ENCODE peak calls at places on chromosomes 6 and 20, in eight cellular contexts. S is transverse colon, B is HCT116, G is spleen, W is stomach, H is upper lobe of left lung, X is HL-60, C is suprapubic skin. N is an unnamed sample.

GRCh38 chr20:53691811-53692192 is 98.2 kb upstream of the ZNF217 start:
- DNase-seq in S (no peak), B (no peak), G (no peak), W (no peak), H (no peak), X (no peak), C (no peak), N (no peak)

GRCh38 chr6:134436950-134437349 is 119.0 kb upstream of the SGK1 start:
- DNase-seq in S (no peak), B (no peak), G (no peak), W (no peak), H (no peak), X (no peak), C (no peak), N (no peak)

GRCh38 chr20:49037962-49038387 is 8.1 kb upstream of the CSE1L start:
- DNase-seq in S (no peak), B (no peak), G (no peak), W (no peak), H (no peak), X (peak), C (no peak), N (no peak)

GRCh38 chr6:165244524-165245247 is 64.7 kb downstream of the C6orf118 start:
- DNase-seq in S (no peak), B (no peak), G (no peak), W (no peak), H (no peak), X (no peak), C (no peak), N (no peak)

GRCh38 chr20:57618091-57618765 is 2.0 kb downstream of the ZBP1 start:
- DNase-seq in S (peak), B (peak), G (peak), W (no peak), H (no peak), X (peak), C (no peak), N (no peak)

GRCh38 chr6:54315692-54316091 is 7.5 kb downstream of the TINAG start:
- DNase-seq in S (no peak), B (no peak), G (no peak), W (no peak), H (no peak), X (no peak), C (no peak), N (no peak)

GRCh38 chr20:39967806-39968205 is 721.2 kb downstream of the MAFB start:
- DNase-seq in S (no peak), B (no peak), G (no peak), W (no peak), H (no peak), X (no peak), C (no peak), N (no peak)

GRCh38 chr20:36728986-36729385 is 16.9 kb downstream of the NDRG3 start:
- DNase-seq in S (no peak), B (no peak), G (no peak), W (no peak), H (no peak), X (no peak), C (no peak), N (no peak)

GRCh38 chr20:22789661-22790060 is 205.3 kb upstream of the FOXA2 start:
- DNase-seq in S (no peak), B (no peak), G (no peak), W (no peak), H (no peak), X (no peak), C (no peak), N (no peak)

GRCh38 chr20:37498066-37498702 is 22.9 kb upstream of the NNAT start:
- DNase-seq in S (no peak), B (no peak), G (no peak), W (no peak), H (no peak), X (no peak), C (no peak), N (no peak)

GRCh38 chr20:43434565-43434964 is 23.1 kb upstream of the SRSF6 start:
- DNase-seq in S (no peak), B (no peak), G (peak), W (no peak), H (no peak), X (no peak), C (no peak), N (no peak)

GRCh38 chr6:78598966-78599365 is 268.4 kb upstream of the IRAK1BP1 start:
- DNase-seq in S (no peak), B (peak), G (no peak), W (no peak), H (no peak), X (no peak), C (no peak), N (no peak)

GRCh38 chr20:58783515-58783914 is 67.2 kb downstream of the GNAS-AS1 start:
- DNase-seq in S (no peak), B (no peak), G (peak), W (no peak), H (no peak), X (no peak), C (no peak), N (no peak)

GRCh38 chr6:48087448-48087847 is 23.5 kb downstream of the PTCHD4 start:
- DNase-seq in S (no peak), B (peak), G (no peak), W (no peak), H (no peak), X (no peak), C (no peak), N (no peak)

GRCh38 chr20:4684837-4685413 is 36.8 kb upstream of the PRND start:
- DNase-seq in S (no peak), B (peak), G (no peak), W (no peak), H (no peak), X (no peak), C (no peak), N (peak)

GRCh38 chr6:166512567-166512966 is 73.9 kb downstream of the RAMACL start:
- DNase-seq in S (peak), B (peak), G (peak), W (no peak), H (no peak), X (no peak), C (no peak), N (no peak)

GRCh38 chr6:134802426-134803058 is 147.4 kb downstream of the ALDH8A1 start:
- DNase-seq in S (no peak), B (no peak), G (no peak), W (no peak), H (no peak), X (no peak), C (no peak), N (no peak)

GRCh38 chr20:35791823-35792222 is 20.0 kb downstream of the PHF20 start:
- DNase-seq in S (no peak), B (no peak), G (peak), W (no peak), H (no peak), X (peak), C (no peak), N (no peak)

GRCh38 chr6:128641701-128642100 is 121.3 kb upstream of the PTPRK start:
- DNase-seq in S (no peak), B (no peak), G (no peak), W (no peak), H (no peak), X (no peak), C (no peak), N (no peak)

GRCh38 chr6:151254451-151255081 is 14.8 kb downstream of the AKAP12 start:
- DNase-seq in S (no peak), B (no peak), G (no peak), W (no peak), H (no peak), X (no peak), C (no peak), N (no peak)

GRCh38 chr6:156658186-156658585 is 119.0 kb upstream of the ARID1B start:
- DNase-seq in S (no peak), B (no peak), G (no peak), W (no peak), H (no peak), X (no peak), C (no peak), N (peak)

GRCh38 chr6:41059569-41059968 is 6.6 kb downstream of the APOBEC2 start:
- DNase-seq in S (no peak), B (no peak), G (no peak), W (no peak), H (no peak), X (no peak), C (no peak), N (peak)

GRCh38 chr6:30727920-30728605 is 7.9 kb downstream of the TUBB start:
- DNase-seq in S (no peak), B (no peak), G (peak), W (no peak), H (no peak), X (no peak), C (no peak), N (no peak)
- H3K27ac ChIP-seq in S (peak), B (peak), G (no peak), W (peak), H (no peak), X (no peak), C (peak), N (peak)

DNA sequence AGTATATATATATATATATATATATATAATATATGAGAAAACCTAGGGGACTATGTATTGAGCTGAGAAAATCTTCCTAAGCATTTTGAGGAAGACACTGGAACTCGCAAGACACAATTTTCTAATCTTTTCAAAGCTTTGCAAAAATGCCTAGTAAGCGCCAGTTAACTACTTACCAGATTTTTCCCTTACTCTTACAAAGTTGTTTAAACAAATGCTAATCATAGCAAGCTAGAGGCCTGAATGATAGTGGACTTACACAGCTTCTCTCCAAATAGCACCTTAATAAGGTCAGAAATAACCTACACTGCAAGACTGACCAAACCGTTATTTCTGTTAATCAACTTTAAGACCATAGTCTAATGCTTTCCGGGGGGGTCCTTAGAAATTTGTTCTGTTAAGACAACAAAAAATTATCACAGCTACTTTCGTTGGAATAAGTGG is 56.1 kb upstream of the HFE start:
- DNase-seq in S (no peak), B (no peak), G (no peak), W (no peak), H (no peak), X (no peak), C (no peak), N (no peak)
- TF ChIP-seq POLR2AphosphoS5 in S (no peak), B (no peak), G (no peak), W (no peak), H (no peak), X (no peak), C (no peak), N (no peak)

GRCh38 chr6:64889144-64889543 is 817.9 kb downstream of the EYS start:
- DNase-seq in S (no peak), B (no peak), G (no peak), W (no peak), H (no peak), X (no peak), C (no peak), N (no peak)
- TF ChIP-seq CTCF in S (no peak), B (no peak), G (no peak), W (no peak), H (no peak), X (no peak), C (no peak), N (no peak)

DNA sequence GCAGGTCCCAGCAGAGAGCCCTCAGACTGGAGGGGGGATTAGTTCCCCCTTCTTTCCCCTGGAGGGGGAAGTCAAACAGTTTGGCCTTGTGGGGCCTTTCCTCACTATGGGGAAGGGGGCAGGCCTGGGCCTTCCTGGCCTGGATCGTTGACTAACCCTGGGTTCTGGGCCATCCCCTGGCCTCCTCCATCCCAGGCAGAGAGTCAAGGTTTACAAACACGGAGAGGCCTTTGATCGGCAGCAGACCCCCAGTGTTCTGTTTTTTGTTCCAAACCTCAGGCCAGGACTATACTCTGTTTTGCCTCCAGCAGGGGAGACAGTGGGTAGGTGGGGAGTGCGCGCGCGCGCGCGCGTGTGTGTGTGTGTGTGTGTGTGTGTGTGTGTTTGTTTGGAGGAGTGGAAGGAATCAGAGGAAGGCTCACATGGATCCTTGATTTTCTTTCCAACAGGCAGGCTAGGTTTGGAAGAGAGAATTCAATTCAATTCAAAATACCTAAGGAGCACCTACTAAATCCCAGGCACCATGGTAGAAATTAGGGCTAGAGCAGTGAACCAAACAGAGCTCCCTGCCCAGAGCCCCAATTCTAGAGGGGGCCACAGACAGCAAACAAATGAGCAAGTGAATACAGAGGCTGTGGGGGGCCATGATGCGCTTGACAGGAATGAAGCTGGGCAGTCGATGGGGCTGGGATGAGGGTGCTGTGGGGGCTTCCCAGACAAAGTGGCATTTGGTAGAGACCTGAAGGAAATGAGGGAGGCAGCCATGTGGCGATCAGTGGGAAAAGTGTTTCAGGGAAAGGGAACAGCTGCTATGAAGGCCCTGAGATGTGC is 14.8 kb downstream of the TP53RK start:
- DNase-seq in S (no peak), B (no peak), G (no peak), W (no peak), H (peak), X (no peak), C (no peak), N (no peak)
- H3K27ac ChIP-seq in S (no peak), B (no peak), G (no peak), W (no peak), H (no peak), X (no peak), C (no peak), N (no peak)

DNA sequence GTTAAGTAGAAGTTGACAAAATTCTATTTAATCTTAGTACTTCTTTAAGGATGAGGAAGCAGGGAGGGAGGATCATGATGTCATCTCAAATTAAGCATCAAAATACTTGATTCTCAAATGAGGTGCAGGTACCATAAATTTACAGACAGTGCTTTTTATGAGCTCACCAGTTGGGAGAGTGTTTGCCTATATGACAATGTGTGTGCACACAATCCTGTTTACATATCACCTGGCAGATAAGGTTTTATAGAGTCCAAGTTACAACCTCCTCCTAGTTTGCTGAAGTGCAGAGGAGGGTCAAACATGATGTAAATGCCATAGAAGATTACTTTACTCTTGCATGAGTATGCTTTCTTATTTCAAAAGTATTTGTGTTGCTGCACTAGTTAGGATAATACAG is 6.4 kb downstream of the ATXN1 start:
- DNase-seq in S (no peak), B (no peak), G (no peak), W (no peak), H (no peak), X (no peak), C (no peak), N (no peak)
- TF ChIP-seq POLR2AphosphoS5 in S (no peak), B (no peak), G (no peak), W (no peak), H (no peak), X (no peak), C (no peak), N (no peak)

GRCh38 chr6:116680880-116681672 is at the start of gene KPNA5:
- DNase-seq in S (peak), B (peak), G (peak), W (peak), H (peak), X (peak), C (peak), N (peak)

GRCh38 chr6:116672306-116672705 is 3.7 kb upstream of the ZUP1 start:
- DNase-seq in S (no peak), B (no peak), G (no peak), W (no peak), H (no peak), X (no peak), C (no peak), N (no peak)

DNA sequence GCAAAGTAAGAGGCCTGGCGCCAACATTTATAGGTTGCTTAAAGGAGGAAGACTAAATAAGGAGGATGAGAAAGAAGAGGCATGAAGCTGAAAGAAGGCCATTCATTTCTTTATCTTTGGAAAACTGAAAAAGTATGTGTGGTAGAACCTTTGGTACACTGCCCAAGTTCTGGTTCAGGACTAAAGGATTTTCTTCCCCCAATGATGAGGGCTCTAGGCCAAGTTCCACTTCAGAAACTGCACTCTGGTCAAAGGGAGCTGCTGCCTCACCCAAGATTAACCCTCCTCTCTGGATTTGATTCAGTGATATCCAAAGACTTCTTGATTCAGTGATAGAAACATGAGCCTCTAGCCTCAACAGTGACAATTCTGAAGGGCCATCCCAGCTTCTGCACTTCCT is 5.0 kb upstream of the KPNA5 start:
- DNase-seq in S (no peak), B (no peak), G (no peak), W (no peak), H (no peak), X (no peak), C (no peak), N (no peak)
- TF ChIP-seq CTCF in S (no peak), B (no peak), G (no peak), W (no peak), H (no peak), X (no peak), C (no peak), N (no peak)

GRCh38 chr6:6724319-6725119 is 136.0 kb downstream of the LY86 start:
- DNase-seq in S (peak), B (peak), G (peak), W (peak), H (peak), X (peak), C (peak), N (peak)

GRCh38 chr6:6725834-6726194 is 137.3 kb downstream of the LY86 start:
- DNase-seq in S (no peak), B (no peak), G (no peak), W (no peak), H (no peak), X (peak), C (no peak), N (no peak)

GRCh38 chr6:6723792-6724318 is 135.3 kb downstream of the LY86 start:
- DNase-seq in S (no peak), B (no peak), G (no peak), W (no peak), H (no peak), X (no peak), C (no peak), N (no peak)

GRCh38 chr6:6723316-6723715 is 134.8 kb downstream of the LY86 start:
- DNase-seq in S (no peak), B (no peak), G (no peak), W (no peak), H (no peak), X (no peak), C (no peak), N (no peak)

DNA sequence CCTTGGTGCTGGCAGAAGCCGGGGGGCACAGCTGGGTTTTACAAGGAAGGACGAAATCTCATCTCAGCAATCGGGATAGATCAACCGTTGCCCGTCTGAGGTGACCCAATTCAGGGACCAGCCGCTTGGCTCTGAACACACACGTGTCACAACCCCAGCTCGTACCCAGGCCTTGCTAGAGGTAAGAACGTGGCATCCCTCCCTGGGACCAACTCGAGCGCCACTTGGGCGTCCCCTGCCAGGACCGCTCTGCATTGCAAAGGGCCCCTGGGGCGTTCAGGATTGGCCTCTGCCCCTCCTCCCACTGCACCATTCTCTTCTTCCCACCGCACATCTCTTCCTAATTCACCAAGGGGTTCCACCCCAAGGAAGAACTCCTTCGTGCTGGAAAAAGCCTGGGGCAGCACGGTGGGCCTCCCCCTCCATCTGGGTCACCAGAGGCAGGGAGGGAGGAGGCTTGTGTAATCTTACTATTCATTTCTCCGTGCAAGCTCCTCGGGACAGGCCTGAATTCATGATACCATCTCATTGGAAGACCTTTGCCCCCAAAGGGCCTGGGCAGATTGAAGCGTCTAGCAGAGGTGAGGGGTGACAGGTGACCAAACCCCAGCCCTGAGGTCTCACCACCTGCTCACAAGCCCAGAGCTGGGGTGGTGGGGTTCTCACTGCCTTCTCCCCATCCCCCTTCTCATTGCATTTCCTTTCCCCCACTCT is 136.8 kb downstream of the LY86 start:
- DNase-seq in S (no peak), B (no peak), G (no peak), W (no peak), H (no peak), X (peak), C (no peak), N (no peak)
- H3K27ac ChIP-seq in S (peak), B (no peak), G (peak), W (peak), H (peak), X (peak), C (peak), N (peak)